ENCODE peak calls at places on chromosomes 3 and 15, in seven cellular contexts. T is IMR-90, P is fibroblast of mammary gland, K is B cell, L is upper lobe of right lung, A is OCI-LY7, Y is lower leg skin. W is an unnamed sample.

GRCh38 chr3:52891615-52892081 is 5.7 kb downstream of the STIMATE start:
- DNase-seq in P (peak), Y (no peak), L (no peak), K (no peak), T (peak), A (no peak), W (peak)

GRCh38 chr3:156749244-156749643 is 74.9 kb downstream of the TIPARP start:
- DNase-seq in T (peak), K (no peak), L (no peak), P (no peak), Y (no peak), A (no peak), W (no peak)

GRCh38 chr3:69288161-69288895 is 97.6 kb downstream of the FRMD4B start:
- DNase-seq in T (no peak), Y (no peak), A (no peak), L (no peak), P (no peak), K (no peak), W (no peak)

GRCh38 chr15:89356634-89357298 is 22.1 kb upstream of the POLG start:
- DNase-seq in P (no peak), L (no peak), T (no peak), K (no peak), A (peak), Y (no peak), W (no peak)

GRCh38 chr15:29668120-29668602 is 154.1 kb downstream of the TJP1 start:
- DNase-seq in A (peak), Y (no peak), K (no peak), P (peak), L (peak), T (peak), W (peak)

GRCh38 chr3:44976002-44976815 is at the start of the genes EXOSC7 and ZDHHC3:
- DNase-seq in T (peak), Y (peak), P (peak), L (peak), A (peak), K (peak), W (peak)

GRCh38 chr3:170278632-170279031 is 56.4 kb downstream of the PRKCI start:
- DNase-seq in P (no peak), L (no peak), T (no peak), K (no peak), Y (no peak), A (peak), W (no peak)

GRCh38 chr3:23968467-23969184 is 23.5 kb downstream of the NR1D2 start:
- DNase-seq in P (peak), A (no peak), L (no peak), T (peak), Y (no peak), K (no peak), W (no peak)

GRCh38 chr3:108528459-108529231 is 18.2 kb upstream of the MYH15 start:
- DNase-seq in A (peak), T (no peak), L (no peak), Y (no peak), P (no peak), K (no peak), W (no peak)

GRCh38 chr3:129058441-129059194 is 2.0 kb upstream of the GP9 start:
- DNase-seq in A (peak), Y (no peak), K (no peak), P (no peak), T (no peak), L (no peak), W (no peak)

GRCh38 chr3:192816274-192816853 is 89.0 kb upstream of the FGF12 start:
- DNase-seq in T (peak), L (no peak), Y (no peak), P (peak), K (no peak), A (peak), W (no peak)

GRCh38 chr3:130658666-130659065 is 88.0 kb downstream of the PIK3R4 start:
- DNase-seq in K (no peak), L (no peak), Y (no peak), A (no peak), P (peak), T (peak), W (no peak)

GRCh38 chr3:126371096-126371705 is 14.0 kb upstream of the KLF15 start:
- DNase-seq in Y (peak), K (no peak), T (no peak), L (peak), A (no peak), P (no peak), W (no peak)

GRCh38 chr15:90836296-90836871 is 32.0 kb upstream of the FURIN start:
- DNase-seq in Y (no peak), A (no peak), P (peak), L (no peak), K (no peak), T (peak), W (no peak)

GRCh38 chr3:89098964-89099585 is 8.3 kb upstream of the EPHA3 start:
- DNase-seq in L (no peak), A (peak), K (peak), Y (no peak), P (peak), T (peak), W (peak)

GRCh38 chr15:53196235-53196634 is 406.1 kb upstream of the ONECUT1 start:
- DNase-seq in P (no peak), A (no peak), K (no peak), L (no peak), T (no peak), Y (no peak), W (no peak)

GRCh38 chr3:128849776-128850542 is 29.5 kb upstream of the ACAD9 start:
- DNase-seq in L (no peak), Y (no peak), A (no peak), K (no peak), T (no peak), P (peak), W (no peak)

GRCh38 chr3:126509565-126510322 is 7.8 kb downstream of the UROC1 start:
- DNase-seq in L (peak), K (no peak), P (no peak), Y (no peak), T (no peak), A (no peak), W (no peak)

GRCh38 chr3:46960081-46960701 is 16.4 kb downstream of the CCDC12 start:
- DNase-seq in K (no peak), Y (no peak), A (no peak), P (peak), T (peak), L (no peak), W (no peak)

DNA sequence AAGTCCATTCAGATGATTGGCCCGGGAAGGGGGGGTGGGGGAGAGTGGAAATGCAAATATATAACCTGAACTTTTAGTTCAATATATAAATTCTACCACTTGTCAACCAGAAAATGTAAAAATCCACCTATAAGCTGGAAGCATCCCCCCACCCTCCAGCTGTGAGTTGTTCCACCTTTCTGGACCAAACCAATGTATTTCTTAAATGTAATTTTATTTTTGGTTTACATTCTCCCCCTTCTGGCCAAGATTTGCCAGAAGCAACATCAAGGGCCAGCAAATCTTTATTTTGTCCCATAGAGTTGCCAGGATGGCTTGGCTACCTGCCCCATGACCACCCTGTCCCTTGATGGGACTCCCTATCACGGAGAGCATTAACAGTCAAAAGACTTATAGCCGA is 545.7 kb downstream of the TBL1XR1 start:
- DNase-seq in T (no peak), P (peak), L (no peak), Y (no peak), A (no peak), K (no peak), W (no peak)
- TF ChIP-seq CTCF in T (no peak), P (no peak), L (no peak), Y (no peak), A (no peak), K (no peak), W (no peak)

GRCh38 chr3:111859974-111860859 is 1.2 kb downstream of the PHLDB2 start:
- DNase-seq in A (peak), T (peak), L (peak), Y (peak), K (peak), P (peak), W (peak)

GRCh38 chr3:111857474-111857873 is 1.6 kb upstream of the PHLDB2 start:
- DNase-seq in A (no peak), Y (no peak), T (no peak), K (no peak), P (no peak), L (no peak), W (no peak)

GRCh38 chr3:111861396-111861795 is 2.3 kb downstream of the PHLDB2 start:
- DNase-seq in A (no peak), Y (no peak), P (no peak), K (no peak), L (no peak), T (no peak), W (no peak)

GRCh38 chr3:111858641-111859040 is 424 bp upstream of the PHLDB2 start:
- DNase-seq in A (no peak), P (no peak), K (no peak), Y (no peak), T (no peak), L (no peak), W (no peak)

DNA sequence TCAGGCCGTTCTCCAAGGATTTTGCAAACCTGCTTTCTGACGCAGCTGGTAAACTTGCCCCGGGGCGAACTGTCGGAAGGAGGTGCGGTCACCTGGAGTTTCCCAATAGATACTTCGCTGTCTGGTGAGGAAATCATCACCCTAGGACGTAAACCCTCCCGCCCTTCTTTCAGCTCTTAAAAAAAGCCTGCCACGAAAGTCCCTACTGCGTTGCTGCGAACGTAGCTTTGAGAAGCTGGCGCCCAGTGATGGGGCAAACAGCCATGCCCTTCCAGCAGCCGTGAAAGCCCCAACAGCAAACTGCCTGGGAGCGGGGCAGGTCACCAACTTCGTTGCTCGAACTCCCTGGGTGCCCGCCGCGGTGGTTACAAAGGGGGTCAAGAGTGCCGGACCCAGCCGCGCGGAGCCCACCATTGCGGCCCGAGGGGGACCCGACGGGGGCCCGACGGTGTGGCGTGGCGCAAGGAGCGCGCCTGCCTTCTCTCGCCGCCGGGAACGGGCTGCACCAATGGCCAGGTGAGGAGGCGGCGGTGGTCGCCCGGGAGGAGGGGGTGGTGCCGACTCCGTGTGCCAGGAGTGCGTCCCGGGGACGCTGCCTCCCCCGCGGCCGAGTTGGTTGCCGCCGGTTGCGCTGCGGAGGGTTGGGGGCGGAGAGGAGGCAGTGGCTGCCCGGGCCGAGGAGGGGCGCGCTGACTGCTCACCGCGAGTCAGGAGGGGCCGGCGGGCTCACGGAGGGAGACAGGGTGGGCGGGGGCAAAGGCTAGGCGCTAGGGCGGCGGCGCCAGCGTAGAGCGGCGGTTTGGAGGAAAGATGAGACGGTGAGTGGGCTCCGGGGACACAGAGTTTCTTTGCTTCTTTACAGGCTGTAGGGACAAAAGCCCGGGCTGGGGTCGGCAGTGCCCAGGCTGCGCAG is at the start of gene PHLDB2:
- DNase-seq in L (peak), A (peak), T (peak), Y (peak), K (peak), P (peak), W (peak)
- TF ChIP-seq CTCF in L (no peak), A (no peak), T (no peak), Y (no peak), K (no peak), P (no peak), W (no peak)

GRCh38 chr3:138327831-138328230 is 1.8 kb downstream of the NME9 start:
- DNase-seq in T (no peak), K (no peak), Y (no peak), L (no peak), A (no peak), P (no peak), W (no peak)

GRCh38 chr3:138329127-138329983 is at the start of gene NME9:
- DNase-seq in P (peak), Y (peak), L (peak), K (peak), A (peak), T (peak), W (peak)

GRCh38 chr3:138326866-138327595 is 2.6 kb downstream of the NME9 start:
- DNase-seq in L (no peak), A (no peak), K (no peak), Y (peak), T (no peak), P (no peak), W (no peak)

GRCh38 chr3:138329984-138330293 is 288 bp upstream of the NME9 start:
- DNase-seq in L (no peak), Y (no peak), T (no peak), A (no peak), K (no peak), P (no peak), W (no peak)

DNA sequence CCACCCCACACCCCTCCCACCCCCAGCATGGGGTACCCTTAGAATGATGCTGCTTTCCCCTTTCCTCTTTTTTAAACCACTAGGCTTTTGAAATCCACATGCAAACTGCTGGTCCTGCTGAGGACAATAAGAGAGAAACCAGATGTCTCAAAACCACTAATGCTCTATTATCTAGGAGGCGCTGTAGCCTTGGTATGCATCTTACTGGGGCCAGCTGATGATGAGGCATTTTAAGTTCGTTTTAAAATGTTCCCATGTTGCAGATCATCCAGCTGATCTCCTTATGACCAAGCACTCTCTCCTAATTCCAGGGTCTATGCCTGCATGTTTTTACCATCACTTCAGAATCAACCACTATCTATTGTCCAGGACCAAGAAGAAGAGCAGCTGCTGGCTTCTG is 1.3 kb downstream of the NME9 start:
- DNase-seq in Y (no peak), L (no peak), T (peak), K (no peak), A (peak), P (peak), W (peak)
- TF ChIP-seq CTCF in Y (no peak), L (no peak), T (no peak), K (no peak), A (peak), P (peak), W (no peak)

GRCh38 chr3:62632510-62633294 is 242.5 kb downstream of the CADPS start:
- DNase-seq in L (no peak), K (no peak), P (peak), A (no peak), T (no peak), Y (no peak), W (no peak)
- TF ChIP-seq CTCF in L (no peak), K (no peak), P (peak), A (peak), T (no peak), Y (no peak), W (no peak)

DNA sequence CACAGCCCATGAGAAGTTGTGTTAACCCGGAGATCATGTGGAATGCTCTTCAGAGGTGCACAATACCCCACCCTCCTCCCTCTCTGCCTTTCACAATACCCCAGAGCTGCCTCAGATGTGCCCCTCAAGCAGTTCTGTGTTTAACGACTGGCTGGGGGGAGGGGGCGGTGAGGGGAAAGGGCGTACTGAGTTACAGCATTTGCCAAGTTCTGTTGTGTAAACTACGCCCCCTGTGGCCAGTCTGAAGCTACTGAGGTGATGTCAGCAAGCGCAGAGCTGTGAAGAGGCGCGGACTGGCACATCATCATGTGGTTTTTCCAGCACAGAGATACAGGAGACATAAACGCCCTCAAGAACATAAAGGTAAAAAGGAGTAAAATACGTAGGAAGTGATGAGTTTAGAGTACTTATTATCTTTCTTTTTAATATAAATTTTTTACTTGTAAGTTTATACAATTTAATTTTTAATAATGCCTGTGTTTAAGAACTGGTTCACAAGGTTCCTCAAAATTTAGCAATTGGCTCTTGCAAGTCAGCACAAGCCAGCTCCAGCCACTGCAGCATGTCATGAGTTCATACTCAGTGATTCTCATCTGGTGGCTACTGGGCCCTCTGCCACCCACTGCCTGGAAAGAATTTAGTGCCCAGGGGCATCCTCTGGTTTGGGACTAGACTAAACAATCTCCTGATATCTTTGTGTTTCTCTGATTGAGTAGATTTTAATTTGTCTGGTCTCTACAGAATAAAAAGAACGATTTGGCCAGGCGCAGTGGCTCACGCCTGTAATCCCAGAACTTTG is 1.7 kb downstream of the EPB42 start:
- DNase-seq in T (peak), P (peak), Y (peak), L (no peak), K (no peak), A (peak), W (no peak)
- TF ChIP-seq CTCF in T (peak), P (peak), Y (no peak), L (peak), K (no peak), A (peak), W (peak)

GRCh38 chr15:42136513-42136912 is 19.9 kb downstream of the PLA2G4F start:
- DNase-seq in Y (no peak), T (no peak), A (no peak), P (no peak), K (no peak), L (peak), W (peak)

GRCh38 chr15:42133356-42133755 is 23.1 kb downstream of the PLA2G4F start:
- DNase-seq in K (no peak), L (no peak), Y (peak), T (no peak), P (no peak), A (no peak), W (peak)

GRCh38 chr15:42134617-42135243 is 21.7 kb downstream of the PLA2G4F start:
- DNase-seq in A (no peak), P (no peak), K (no peak), Y (no peak), T (no peak), L (no peak), W (no peak)

GRCh38 chr15:42131826-42132806 is 24.3 kb downstream of the PLA2G4F start:
- DNase-seq in Y (no peak), L (peak), K (no peak), P (no peak), A (no peak), T (no peak), W (peak)

GRCh38 chr15:42133892-42134502 is 22.4 kb downstream of the PLA2G4F start:
- DNase-seq in A (peak), P (peak), K (peak), L (peak), T (peak), Y (peak), W (peak)
- TF ChIP-seq CTCF in A (peak), P (peak), K (peak), L (peak), T (peak), Y (no peak), W (peak)

GRCh38 chr3:100953103-100953502 is 40.1 kb downstream of the ABI3BP start:
- DNase-seq in L (no peak), K (no peak), A (no peak), T (no peak), P (no peak), Y (no peak), W (no peak)
- TF ChIP-seq CTCF in L (no peak), K (no peak), A (no peak), T (no peak), P (peak), Y (no peak), W (peak)

GRCh38 chr3:115077501-115078250 is 69.4 kb downstream of the ZBTB20 start:
- DNase-seq in T (peak), P (no peak), L (no peak), A (no peak), K (no peak), Y (no peak), W (no peak)

GRCh38 chr3:115086379-115086778 is 60.7 kb downstream of the ZBTB20 start:
- DNase-seq in T (no peak), P (no peak), L (no peak), Y (no peak), K (no peak), A (no peak), W (no peak)

GRCh38 chr3:115084686-115085085 is 62.4 kb downstream of the ZBTB20 start:
- DNase-seq in P (no peak), Y (no peak), A (no peak), K (no peak), L (no peak), T (no peak), W (no peak)

GRCh38 chr3:115085197-115085865 is 61.8 kb downstream of the ZBTB20 start:
- DNase-seq in T (no peak), L (no peak), A (no peak), P (peak), Y (no peak), K (no peak), W (no peak)

GRCh38 chr3:115081444-115081843 is 65.6 kb downstream of the ZBTB20 start:
- DNase-seq in L (no peak), K (no peak), A (no peak), P (no peak), Y (no peak), T (no peak), W (no peak)
- TF ChIP-seq CTCF in L (no peak), K (no peak), A (no peak), P (no peak), Y (no peak), T (no peak), W (peak)

GRCh38 chr3:196422976-196423781 is 9.0 kb downstream of the UBXN7 start:
- DNase-seq in Y (no peak), A (no peak), L (no peak), K (no peak), T (no peak), P (peak), W (no peak)

GRCh38 chr3:196414469-196414868 is 17.8 kb downstream of the UBXN7 start:
- DNase-seq in K (no peak), Y (no peak), A (no peak), L (no peak), T (peak), P (no peak), W (no peak)

GRCh38 chr3:196419386-196419785 is 12.8 kb downstream of the UBXN7 start:
- DNase-seq in K (no peak), Y (no peak), P (no peak), T (no peak), A (no peak), L (no peak), W (no peak)
- TF ChIP-seq CTCF in K (no peak), Y (no peak), P (no peak), T (no peak), A (no peak), L (no peak), W (no peak)

DNA sequence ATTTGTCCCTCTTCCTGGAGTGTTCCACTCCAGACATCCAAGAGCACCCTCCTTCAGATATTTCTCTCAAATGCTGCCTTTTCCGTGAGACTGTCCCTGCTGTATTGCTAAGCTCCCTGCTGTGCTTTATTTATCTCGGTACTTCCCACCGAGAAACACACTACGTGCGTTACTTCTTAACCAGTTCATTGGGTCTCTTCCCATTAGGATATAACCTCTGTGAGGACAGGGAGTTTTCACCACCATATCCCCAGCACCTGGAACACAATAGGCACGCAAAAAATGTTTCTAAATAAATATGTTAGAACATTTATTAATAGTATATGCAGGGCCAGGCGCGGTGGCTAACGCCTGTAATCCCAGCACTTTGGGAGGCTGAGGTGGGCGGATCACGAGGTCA is 308.7 kb upstream of the IL12A start:
- DNase-seq in T (no peak), K (no peak), A (no peak), L (no peak), P (no peak), Y (no peak), W (no peak)
- TF ChIP-seq CTCF in T (no peak), K (no peak), A (no peak), L (no peak), P (no peak), Y (no peak), W (no peak)

W was measured in osteocyte.